ENCODE peak calls at places on chromosomes 6 and 20, in five cellular contexts. One of them, this sample, is unnamed. For H3K36me3, the result is how much of the 10 kb centered on the place peaks cover.

GRCh38 chr6:163132050-163132750 is 282.3 kb upstream of the QKI start:
- DNase-seq in GM23338: no peak
- DNase-seq in spleen: no peak
- DNase-seq in stomach: no peak
- DNase-seq in upper lobe of left lung: no peak
- DNase-seq in this sample: no peak

GRCh38 chr6:5142915-5143314 is 57.8 kb downstream of the PPP1R3G start:
- DNase-seq in spleen: no peak
- DNase-seq in stomach: no peak
- DNase-seq in upper lobe of left lung: peak
- DNase-seq in GM23338: no peak
- DNase-seq in this sample: peak

GRCh38 chr20:61896058-61896961 is 169.4 kb downstream of the TAF4 start:
- DNase-seq in spleen: peak
- DNase-seq in stomach: peak
- DNase-seq in GM23338: peak
- DNase-seq in upper lobe of left lung: peak
- DNase-seq in this sample: no peak

GRCh38 chr20:1377984-1378742 is 14.7 kb downstream of the FKBP1A start:
- DNase-seq in GM23338: no peak
- DNase-seq in upper lobe of left lung: no peak
- DNase-seq in spleen: no peak
- DNase-seq in stomach: no peak
- DNase-seq in this sample: peak

GRCh38 chr20:34907616-34908469 is 31.4 kb downstream of the ACSS2 start:
- DNase-seq in spleen: no peak
- DNase-seq in upper lobe of left lung: no peak
- DNase-seq in stomach: peak
- DNase-seq in GM23338: no peak
- DNase-seq in this sample: no peak

GRCh38 chr6:137111296-137112066 is 62.0 kb downstream of the IL22RA2 start:
- DNase-seq in stomach: no peak
- DNase-seq in spleen: no peak
- DNase-seq in upper lobe of left lung: no peak
- DNase-seq in GM23338: no peak
- DNase-seq in this sample: no peak

GRCh38 chr6:2593167-2593566 is 157.6 kb downstream of the MYLK4 start:
- DNase-seq in spleen: no peak
- DNase-seq in GM23338: no peak
- DNase-seq in stomach: no peak
- DNase-seq in upper lobe of left lung: no peak
- DNase-seq in this sample: no peak

GRCh38 chr6:13044390-13044789 is 283.9 kb downstream of the TBC1D7 start:
- DNase-seq in GM23338: peak
- DNase-seq in upper lobe of left lung: no peak
- DNase-seq in spleen: no peak
- DNase-seq in stomach: no peak
- DNase-seq in this sample: no peak

GRCh38 chr6:56356431-56356830 is 109.1 kb upstream of the COL21A1 start:
- DNase-seq in upper lobe of left lung: no peak
- DNase-seq in stomach: no peak
- DNase-seq in GM23338: peak
- DNase-seq in spleen: no peak
- DNase-seq in this sample: no peak

GRCh38 chr6:22436134-22436533 is 133.2 kb upstream of the HDGFL1 start:
- DNase-seq in spleen: no peak
- DNase-seq in upper lobe of left lung: no peak
- DNase-seq in stomach: no peak
- DNase-seq in GM23338: no peak
- DNase-seq in this sample: no peak

GRCh38 chr20:12243327-12243726 is 325.6 kb downstream of the BTBD3 start:
- DNase-seq in GM23338: no peak
- DNase-seq in stomach: no peak
- DNase-seq in upper lobe of left lung: no peak
- DNase-seq in spleen: no peak
- DNase-seq in this sample: no peak

GRCh38 chr6:154012852-154013251 is 26.2 kb upstream of the OPRM1 start:
- DNase-seq in GM23338: no peak
- DNase-seq in spleen: no peak
- DNase-seq in upper lobe of left lung: no peak
- DNase-seq in stomach: no peak
- DNase-seq in this sample: no peak

GRCh38 chr6:13012977-13013680 is 296.6 kb downstream of the PHACTR1 start:
- DNase-seq in GM23338: peak
- DNase-seq in stomach: peak
- DNase-seq in upper lobe of left lung: no peak
- DNase-seq in spleen: no peak
- DNase-seq in this sample: no peak

GRCh38 chr20:62808211-62808865 is 3.7 kb downstream of the OGFR start:
- DNase-seq in GM23338: peak
- DNase-seq in stomach: peak
- DNase-seq in upper lobe of left lung: peak
- DNase-seq in spleen: peak
- DNase-seq in this sample: no peak

GRCh38 chr20:47727170-47727880 is 58.0 kb downstream of the SULF2 start:
- DNase-seq in stomach: peak
- DNase-seq in spleen: peak
- DNase-seq in GM23338: no peak
- DNase-seq in upper lobe of left lung: no peak
- DNase-seq in this sample: no peak

GRCh38 chr6:56755040-56755439 is 112.4 kb upstream of the DST start:
- DNase-seq in upper lobe of left lung: no peak
- DNase-seq in stomach: no peak
- DNase-seq in GM23338: no peak
- DNase-seq in spleen: no peak
- DNase-seq in this sample: no peak

GRCh38 chr6:15793288-15793687 is 130.5 kb upstream of the DTNBP1 start:
- DNase-seq in stomach: no peak
- DNase-seq in spleen: no peak
- DNase-seq in upper lobe of left lung: no peak
- DNase-seq in GM23338: no peak
- DNase-seq in this sample: no peak

GRCh38 chr6:139699335-139699734 is 324.9 kb upstream of the CITED2 start:
- DNase-seq in GM23338: no peak
- DNase-seq in spleen: no peak
- DNase-seq in stomach: no peak
- DNase-seq in upper lobe of left lung: no peak
- DNase-seq in this sample: no peak

GRCh38 chr20:54049156-54049555 is 21.2 kb downstream of the BCAS1 start:
- DNase-seq in spleen: no peak
- DNase-seq in GM23338: no peak
- DNase-seq in upper lobe of left lung: no peak
- DNase-seq in stomach: no peak
- DNase-seq in this sample: no peak

GRCh38 chr20:6580486-6580885 is 187.0 kb upstream of the BMP2 start:
- DNase-seq in stomach: peak
- DNase-seq in upper lobe of left lung: no peak
- DNase-seq in spleen: no peak
- DNase-seq in GM23338: no peak
- DNase-seq in this sample: no peak

GRCh38 chr6:107488875-107489635 is 862 bp upstream of the SOBP start:
- DNase-seq in GM23338: peak
- DNase-seq in upper lobe of left lung: peak
- DNase-seq in spleen: peak
- DNase-seq in stomach: no peak
- DNase-seq in this sample: peak

GRCh38 chr6:107491059-107491609 is 1.2 kb downstream of the SOBP start:
- DNase-seq in upper lobe of left lung: peak
- DNase-seq in GM23338: peak
- DNase-seq in spleen: peak
- DNase-seq in stomach: peak
- DNase-seq in this sample: no peak

GRCh38 chr6:107488174-107488874 is 1.6 kb upstream of the SOBP start:
- DNase-seq in stomach: no peak
- DNase-seq in upper lobe of left lung: peak
- DNase-seq in spleen: no peak
- DNase-seq in GM23338: no peak
- DNase-seq in this sample: no peak

GRCh38 chr6:107490568-107491058 is 696 bp downstream of the SOBP start:
- DNase-seq in spleen: no peak
- DNase-seq in GM23338: no peak
- DNase-seq in upper lobe of left lung: no peak
- DNase-seq in stomach: no peak
- DNase-seq in this sample: no peak

DNA sequence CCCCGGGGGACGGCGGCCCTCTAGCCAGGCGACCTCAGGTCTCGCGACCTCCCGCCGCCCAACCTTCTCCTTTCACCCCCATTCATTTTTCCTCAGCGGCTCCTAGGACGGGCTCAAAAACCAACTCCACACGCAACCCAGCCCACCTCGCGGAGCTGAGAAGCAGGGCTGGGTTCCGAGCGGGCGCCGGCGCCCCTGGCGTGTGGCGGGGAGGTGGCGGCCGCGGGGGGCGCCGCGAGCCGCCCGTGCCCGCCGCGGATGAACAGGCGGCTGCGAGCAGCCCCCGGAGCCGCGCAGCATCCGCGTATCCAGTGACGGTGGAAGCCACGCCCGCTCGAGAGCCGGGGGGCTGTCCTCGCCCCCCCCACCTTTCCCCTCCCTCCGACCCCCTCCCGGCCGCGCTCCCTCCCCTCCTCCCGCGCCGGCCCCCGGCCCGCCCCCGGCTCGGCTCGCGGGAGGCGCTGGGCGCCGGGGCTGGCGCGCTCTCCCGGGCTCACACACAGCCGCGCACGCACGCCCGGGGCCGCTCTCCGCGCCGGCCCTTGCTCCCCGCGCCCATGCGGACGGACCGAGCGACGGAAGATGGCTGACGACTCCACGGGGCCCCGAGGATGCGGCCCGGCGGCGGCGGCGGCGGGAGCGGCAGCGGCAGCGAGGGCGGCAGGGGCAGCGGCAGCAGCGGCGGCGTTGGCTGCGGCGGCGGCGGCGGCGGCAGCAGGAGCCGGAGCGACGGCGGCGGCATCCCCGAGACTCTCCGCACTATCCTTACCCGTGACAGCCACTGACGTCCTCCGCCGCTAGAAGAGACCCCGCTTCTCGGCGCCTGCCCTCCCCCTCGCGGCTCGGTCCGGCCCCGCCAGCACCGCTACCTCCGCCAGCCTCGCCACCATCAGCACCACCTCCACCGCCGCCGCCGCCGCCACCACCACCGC is at the start of gene SOBP:
- DNase-seq in stomach: peak
- DNase-seq in spleen: peak
- DNase-seq in GM23338: peak
- DNase-seq in upper lobe of left lung: peak
- DNase-seq in this sample: no peak
- TF ChIP-seq POLR2AphosphoS5 in stomach: peak
- TF ChIP-seq POLR2AphosphoS5 in spleen: peak
- TF ChIP-seq POLR2AphosphoS5 in GM23338: no peak
- TF ChIP-seq POLR2AphosphoS5 in upper lobe of left lung: no peak
- TF ChIP-seq POLR2AphosphoS5 in this sample: no peak

GRCh38 chr20:32159766-32160221 is 47.7 kb downstream of the PLAGL2 start:
- DNase-seq in GM23338: no peak
- DNase-seq in stomach: no peak
- DNase-seq in spleen: peak
- DNase-seq in upper lobe of left lung: no peak
- DNase-seq in this sample: no peak
- H3K36me3 ChIP-seq in GM23338: under half
- H3K36me3 ChIP-seq in stomach: half or more
- H3K36me3 ChIP-seq in spleen: half or more
- H3K36me3 ChIP-seq in upper lobe of left lung: under half
- H3K36me3 ChIP-seq in this sample: under half

GRCh38 chr6:43799671-43800623 is 29.9 kb downstream of the VEGFA start:
- DNase-seq in stomach: no peak
- DNase-seq in upper lobe of left lung: no peak
- DNase-seq in GM23338: no peak
- DNase-seq in spleen: peak
- DNase-seq in this sample: no peak
- TF ChIP-seq POLR2AphosphoS5 in stomach: no peak
- TF ChIP-seq POLR2AphosphoS5 in upper lobe of left lung: no peak
- TF ChIP-seq POLR2AphosphoS5 in GM23338: no peak
- TF ChIP-seq POLR2AphosphoS5 in spleen: no peak
- TF ChIP-seq POLR2AphosphoS5 in this sample: peak

GRCh38 chr6:34665019-34665418 is 31.5 kb downstream of the ILRUN start:
- DNase-seq in GM23338: no peak
- DNase-seq in stomach: no peak
- DNase-seq in spleen: no peak
- DNase-seq in upper lobe of left lung: no peak
- DNase-seq in this sample: no peak
- H3K36me3 ChIP-seq in GM23338: under half
- H3K36me3 ChIP-seq in stomach: under half
- H3K36me3 ChIP-seq in spleen: under half
- H3K36me3 ChIP-seq in upper lobe of left lung: under half
- H3K36me3 ChIP-seq in this sample: under half

GRCh38 chr6:74755748-74756147 is 450.1 kb downstream of the COL12A1 start:
- DNase-seq in spleen: no peak
- DNase-seq in GM23338: no peak
- DNase-seq in stomach: no peak
- DNase-seq in upper lobe of left lung: no peak
- DNase-seq in this sample: no peak
- TF ChIP-seq POLR2AphosphoS5 in spleen: no peak
- TF ChIP-seq POLR2AphosphoS5 in GM23338: no peak
- TF ChIP-seq POLR2AphosphoS5 in stomach: no peak
- TF ChIP-seq POLR2AphosphoS5 in upper lobe of left lung: no peak
- TF ChIP-seq POLR2AphosphoS5 in this sample: no peak

DNA sequence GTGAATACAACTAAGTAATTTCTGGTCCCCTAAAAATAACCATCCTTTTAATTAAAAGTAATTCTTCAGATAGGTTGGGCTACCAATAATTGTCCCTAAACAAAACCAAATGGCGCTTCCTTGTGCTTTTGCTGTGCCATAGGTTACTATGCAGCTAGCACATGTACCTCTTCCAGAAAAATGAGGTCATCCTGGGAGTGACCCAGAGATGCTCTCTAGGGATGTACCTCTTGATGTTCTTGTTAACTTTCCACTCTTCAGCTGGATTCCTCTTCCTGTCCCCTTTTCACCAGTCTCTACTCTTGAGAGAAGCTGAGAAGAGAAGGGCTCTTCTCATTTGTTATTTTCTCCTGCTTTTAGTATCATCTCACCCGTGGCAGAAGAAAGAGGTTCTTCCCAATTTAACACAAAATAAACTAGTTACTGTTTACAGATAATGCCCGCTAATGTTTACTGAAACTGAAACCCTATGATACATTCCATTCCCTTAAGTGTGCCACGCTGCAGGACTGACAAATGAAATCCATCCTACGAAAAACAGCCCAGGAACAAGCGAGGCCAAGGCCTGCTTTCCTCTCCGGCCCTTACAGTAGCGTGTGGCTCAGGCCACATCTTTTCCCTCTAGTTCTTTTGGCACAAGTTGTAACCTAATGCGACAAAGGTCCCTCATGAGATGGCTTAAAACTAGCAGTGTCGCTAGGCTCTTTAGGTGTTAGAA is 24.2 kb downstream of the MRS2 start:
- DNase-seq in upper lobe of left lung: no peak
- DNase-seq in stomach: no peak
- DNase-seq in spleen: no peak
- DNase-seq in GM23338: no peak
- DNase-seq in this sample: no peak
- H3K36me3 ChIP-seq in upper lobe of left lung: under half
- H3K36me3 ChIP-seq in stomach: half or more
- H3K36me3 ChIP-seq in spleen: half or more
- H3K36me3 ChIP-seq in GM23338: under half
- H3K36me3 ChIP-seq in this sample: under half